ENCODE peak calls at places on chromosome 13, in eight cellular contexts. C, H, F, G, I, U, B and S are unnamed samples.

GRCh38 chr13:107157272-107157671 is 589.3 kb upstream of the ARGLU1 start:
- DNase-seq in F (no peak), B (no peak), U (no peak), I (no peak), G (no peak), H (no peak), C (no peak), S (peak; percentile 4)

GRCh38 chr13:104571161-104571889 is 1505.1 kb upstream of the SLC10A2 start:
- DNase-seq in C (peak; percentile 55), B (no peak), F (no peak), U (peak; percentile 94), G (peak; percentile 85), I (peak; percentile 90), H (no peak), S (peak; percentile 84)

GRCh38 chr13:41962994-41963393 is 2.1 kb upstream of the VWA8 start:
- DNase-seq in B (no peak), H (no peak), U (no peak), F (no peak), C (no peak), I (no peak), G (no peak), S (no peak)

GRCh38 chr13:40776681-40777165 is 5.7 kb upstream of the MRPS31 start:
- DNase-seq in F (no peak), G (no peak), B (no peak), H (no peak), I (peak; percentile 45), C (no peak), U (peak; percentile 53), S (no peak)

GRCh38 chr13:110387451-110388140 is 80.5 kb downstream of the COL4A2 start:
- DNase-seq in U (peak; percentile 90), H (no peak), F (no peak), I (peak; percentile 59), B (no peak), G (no peak), C (no peak), S (no peak)

GRCh38 chr13:76225815-76226489 is 589.8 kb downstream of the LMO7 start:
- DNase-seq in C (no peak), I (peak; percentile 35), H (no peak), F (no peak), B (no peak), U (peak; percentile 65), G (no peak), S (peak; percentile 80)

GRCh38 chr13:37597477-37597876 is 1.1 kb downstream of the POSTN start:
- DNase-seq in U (no peak), C (no peak), G (no peak), I (no peak), H (no peak), B (no peak), F (no peak), S (no peak)

GRCh38 chr13:43374621-43375020 is 351.2 kb downstream of the DNAJC15 start:
- DNase-seq in F (no peak), B (no peak), U (peak; percentile 44), H (no peak), C (no peak), I (peak; percentile 80), G (no peak), S (no peak)

GRCh38 chr13:114024603-114025431 is 50.9 kb upstream of the C13orf46 start:
- DNase-seq in G (no peak), I (no peak), U (no peak), C (no peak), F (no peak), B (peak; percentile 47), H (no peak), S (no peak)

GRCh38 chr13:66424417-66424816 is 805.7 kb downstream of the PCDH9 start:
- DNase-seq in G (no peak), I (peak; percentile 71), U (peak; percentile 82), F (no peak), B (no peak), C (no peak), H (no peak), S (peak; percentile 32)

GRCh38 chr13:30722361-30722760 is 13.0 kb upstream of the ALOX5AP start:
- DNase-seq in H (no peak), C (no peak), G (no peak), U (peak; percentile 24), B (no peak), F (no peak), I (no peak), S (no peak)

GRCh38 chr13:113863511-113864302 is at the start of gene GAS6:
- DNase-seq in I (peak; percentile 31), U (peak; percentile 35), C (peak; percentile 72), B (peak; percentile 80), F (peak; percentile 76), H (peak; percentile 86), G (no peak), S (no peak)

GRCh38 chr13:110628477-110628793 is 13.1 kb downstream of the NAXD start:
- DNase-seq in U (peak; percentile 61), I (peak; percentile 62), C (no peak), G (no peak), H (no peak), F (no peak), B (no peak), S (no peak)

GRCh38 chr13:46797468-46798237 is 692 bp upstream of the ESD start:
- DNase-seq in I (no peak), F (no peak), C (no peak), U (no peak), G (no peak), B (no peak), H (peak; percentile 39), S (no peak)

GRCh38 chr13:93716623-93717022 is 490.0 kb downstream of the GPC6 start:
- DNase-seq in U (peak; percentile 18), C (no peak), B (no peak), H (no peak), G (no peak), I (no peak), F (no peak), S (no peak)

GRCh38 chr13:77891041-77891440 is 27.6 kb downstream of the EDNRB start:
- DNase-seq in C (no peak), G (no peak), H (no peak), F (no peak), B (no peak), U (no peak), I (no peak), S (no peak)

GRCh38 chr13:94858856-94859811 is 146.8 kb upstream of the SOX21 start:
- DNase-seq in U (no peak), G (peak; percentile 46), C (peak; percentile 35), I (peak; percentile 87), H (peak; percentile 39), B (no peak), F (peak; percentile 37), S (no peak)
- H3K4me3 ChIP-seq in U (no peak overlapping the region), G (no peak overlapping the region), C (no peak overlapping the region), I (no peak overlapping the region), H (no peak overlapping the region), B (no peak overlapping the region), F (no peak overlapping the region), S (no peak overlapping the region)

GRCh38 chr13:102651392-102651791 is 43.5 kb downstream of the METTL21C start:
- DNase-seq in G (no peak), U (peak; percentile 57), C (no peak), H (no peak), I (peak; percentile 21), F (no peak), B (no peak), S (no peak)
- H3K4me3 ChIP-seq in G (no peak overlapping the region), U (no peak overlapping the region), C (no peak overlapping the region), H (no peak overlapping the region), I (no peak overlapping the region), F (no peak overlapping the region), B (no peak overlapping the region), S (no peak overlapping the region)

DNA sequence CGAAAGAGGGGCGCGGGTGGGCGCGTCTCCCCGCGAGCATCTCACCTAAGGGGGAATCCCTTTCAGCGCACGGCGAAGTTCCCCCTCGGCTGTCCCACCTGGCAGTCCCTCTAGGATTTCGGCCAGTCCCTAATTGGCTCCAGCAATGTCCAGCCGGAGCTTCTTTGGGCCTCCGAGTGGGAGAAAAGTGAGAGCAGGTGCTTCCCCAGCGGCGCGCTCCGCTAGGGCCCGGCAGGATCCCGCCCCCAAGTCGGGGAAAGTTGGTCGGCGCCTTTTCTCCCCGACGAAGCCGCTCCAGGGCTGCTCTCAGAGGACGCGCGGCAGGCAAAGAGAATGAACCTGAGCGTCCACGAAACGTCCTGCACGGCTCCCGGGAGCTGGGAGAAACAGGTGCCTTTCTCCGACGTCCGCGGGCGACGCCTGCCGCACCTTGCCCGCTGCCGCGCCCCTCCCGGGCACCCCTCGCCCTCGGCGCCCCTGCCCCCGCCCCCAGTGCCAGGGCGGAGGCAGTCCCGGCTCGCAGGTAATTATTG is 366 bp upstream of the KL start:
- DNase-seq in H (peak; percentile 73), I (no peak), G (no peak), C (peak; percentile 29), F (peak; percentile 27), B (peak; percentile 56), U (no peak), S (no peak)
- H3K4me3 ChIP-seq in H (no peak overlapping the region), I (peak overlapping the region; percentile 33), G (peak overlapping the region; percentile 26), C (peak overlapping the region; percentile 67), F (peak overlapping the region; percentile 45), B (peak overlapping the region; percentile 11), U (no peak overlapping the region), S (no peak overlapping the region)

DNA sequence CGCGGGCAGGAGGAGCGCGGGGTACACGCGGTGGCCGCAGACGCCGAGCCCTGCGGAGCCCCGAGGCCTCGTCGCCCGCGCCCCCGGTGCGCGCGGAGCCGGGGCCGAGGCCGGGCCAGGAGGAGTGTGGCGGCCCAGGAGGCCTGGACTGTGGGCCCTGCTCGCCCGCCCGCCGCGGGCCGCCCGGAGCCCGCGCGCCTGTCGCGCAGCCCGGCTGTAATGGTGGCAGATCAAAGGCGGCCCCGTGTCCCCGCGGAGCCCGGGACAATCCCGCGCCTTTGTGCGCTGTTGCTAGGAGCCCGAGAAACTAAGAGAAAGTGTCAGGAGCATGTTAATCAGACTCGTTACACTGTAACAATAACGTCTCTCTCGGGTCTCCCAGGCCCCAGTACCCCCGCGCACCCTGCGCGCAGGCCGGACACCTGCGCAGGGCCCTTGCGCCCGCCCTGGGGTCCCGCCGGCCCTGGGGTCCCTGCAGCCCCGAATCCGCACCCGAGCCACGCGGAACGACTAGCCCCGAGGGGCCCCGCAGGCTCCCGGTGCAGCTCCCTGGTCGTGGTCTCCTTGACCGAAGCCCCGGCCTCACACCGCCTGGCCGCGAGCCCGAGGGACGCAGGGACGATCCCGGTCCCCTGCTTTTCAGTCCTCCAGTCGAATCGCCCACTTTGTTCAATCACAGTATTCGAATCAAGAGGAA is 75.4 kb downstream of the ZIC5 start:
- DNase-seq in U (no peak), C (no peak), I (no peak), B (peak; percentile 53), G (no peak), F (no peak), H (peak; percentile 40), S (no peak)
- H3K4me3 ChIP-seq in U (no peak overlapping the region), C (peak overlapping the region; percentile 47), I (no peak overlapping the region), B (no peak overlapping the region), G (no peak overlapping the region), F (peak overlapping the region; percentile 43), H (no peak overlapping the region), S (no peak overlapping the region)

DNA sequence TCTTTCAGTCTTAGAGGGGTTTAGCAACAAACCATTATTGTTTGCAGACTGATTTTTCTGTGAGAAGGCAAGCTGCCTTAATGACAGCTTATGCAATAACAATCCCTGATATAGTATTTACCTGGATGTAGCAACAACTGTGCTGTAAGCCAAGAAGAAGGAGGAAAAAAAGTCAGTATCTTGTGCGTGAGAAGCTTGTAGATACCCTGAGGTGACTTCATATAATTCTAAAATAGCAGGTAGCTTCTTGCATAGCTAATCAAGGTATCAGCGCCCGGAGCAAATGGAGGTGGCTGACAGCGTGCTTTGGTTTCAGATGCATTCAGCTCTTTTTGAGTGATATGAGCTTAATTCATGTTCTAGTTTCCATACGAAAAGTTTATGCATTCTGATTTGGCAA is 309.8 kb downstream of the KLF5 start:
- DNase-seq in I (no peak), B (no peak), G (no peak), U (no peak), F (no peak), C (no peak), H (no peak), S (no peak)
- H3K4me3 ChIP-seq in I (no peak overlapping the region), B (no peak overlapping the region), G (no peak overlapping the region), U (no peak overlapping the region), F (no peak overlapping the region), C (no peak overlapping the region), H (no peak overlapping the region), S (no peak overlapping the region)